ENCODE peak calls at places on chromosomes 2 and 18, in four cellular contexts. One of them, this sample, is unnamed.

GRCh38 chr2:194003911-194004310 is 1653.1 kb upstream of the SLC39A10 start:
- DNase-seq in K562: no peak
- DNase-seq in HepG2: no peak
- DNase-seq in GM12878: no peak
- DNase-seq in this sample: no peak

GRCh38 chr2:172972005-172972619 is 103.5 kb upstream of the MAP3K20 start:
- DNase-seq in K562: peak; percentile 66
- DNase-seq in HepG2: peak; percentile 52
- DNase-seq in GM12878: no peak
- DNase-seq in this sample: peak; percentile 74

GRCh38 chr18:23105581-23106219 is 29.6 kb upstream of the CABLES1 start:
- DNase-seq in K562: no peak
- DNase-seq in HepG2: no peak
- DNase-seq in GM12878: no peak
- DNase-seq in this sample: no peak

GRCh38 chr2:199710551-199710950 is 140.4 kb downstream of the FTCDNL1 start:
- DNase-seq in K562: no peak
- DNase-seq in HepG2: no peak
- DNase-seq in GM12878: no peak
- DNase-seq in this sample: no peak

GRCh38 chr2:237749961-237750360 is 48.6 kb upstream of the RBM44 start:
- DNase-seq in K562: no peak
- DNase-seq in HepG2: no peak
- DNase-seq in GM12878: no peak
- DNase-seq in this sample: no peak

GRCh38 chr2:43013821-43014345 is 212.5 kb downstream of the ZFP36L2 start:
- DNase-seq in K562: no peak
- DNase-seq in HepG2: no peak
- DNase-seq in GM12878: no peak
- DNase-seq in this sample: no peak

GRCh38 chr2:26534098-26534864 is 56.4 kb upstream of the OTOF start:
- DNase-seq in K562: peak; percentile 44
- DNase-seq in HepG2: no peak
- DNase-seq in GM12878: no peak
- DNase-seq in this sample: no peak

GRCh38 chr2:177891533-177891932 is 181.0 kb downstream of the PDE11A start:
- DNase-seq in K562: no peak
- DNase-seq in HepG2: no peak
- DNase-seq in GM12878: no peak
- DNase-seq in this sample: no peak

GRCh38 chr2:28753043-28753683 is 1.5 kb downstream of the PPP1CB start:
- DNase-seq in K562: peak; percentile 76
- DNase-seq in HepG2: peak; percentile 69
- DNase-seq in GM12878: no peak
- DNase-seq in this sample: no peak

GRCh38 chr2:240620859-240621258 is 4.4 kb upstream of the GPR35 start:
- DNase-seq in K562: no peak
- DNase-seq in HepG2: no peak
- DNase-seq in GM12878: no peak
- DNase-seq in this sample: no peak

GRCh38 chr2:108182489-108182888 is 57.3 kb upstream of the SULT1C3 start:
- DNase-seq in K562: peak; percentile 52
- DNase-seq in HepG2: peak; percentile 31
- DNase-seq in GM12878: no peak
- DNase-seq in this sample: peak; percentile 76

GRCh38 chr2:108189316-108189715 is 50.5 kb upstream of the SULT1C3 start:
- DNase-seq in K562: no peak
- DNase-seq in HepG2: no peak
- DNase-seq in GM12878: no peak
- DNase-seq in this sample: no peak

DNA sequence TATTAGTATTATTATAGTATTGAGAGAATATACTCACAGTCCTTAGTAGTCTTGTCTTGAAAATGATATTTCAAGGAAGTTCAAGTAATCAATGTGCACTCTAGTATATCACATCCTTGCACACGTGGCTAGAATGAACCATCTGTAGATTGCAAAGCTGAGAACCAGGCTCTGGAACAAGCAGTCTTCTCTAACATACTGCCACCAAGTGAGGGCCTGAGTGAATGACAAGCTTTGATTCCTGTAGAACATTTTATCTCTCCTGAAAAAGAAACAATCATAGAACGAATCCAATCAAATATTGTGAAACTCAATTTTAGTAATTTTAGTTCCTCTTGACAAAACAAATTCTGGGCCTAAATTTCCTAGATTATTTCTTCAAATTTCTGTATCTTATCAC is 55.3 kb upstream of the SULT1C3 start:
- DNase-seq in K562: peak; percentile 32
- DNase-seq in HepG2: peak; percentile 29
- DNase-seq in GM12878: no peak
- DNase-seq in this sample: no peak
- TF ChIP-seq NR2C2 in K562: no peak
- TF ChIP-seq NR2C2 in HepG2: no peak
- TF ChIP-seq NR2C2 in GM12878: no peak
- TF ChIP-seq NR2C2 in this sample: no peak

GRCh38 chr2:143171817-143172216 is 42.6 kb downstream of the ARHGAP15 start:
- DNase-seq in K562: no peak
- DNase-seq in HepG2: no peak
- DNase-seq in GM12878: no peak
- DNase-seq in this sample: no peak
- TF ChIP-seq NR2C2 in K562: no peak
- TF ChIP-seq NR2C2 in HepG2: no peak
- TF ChIP-seq NR2C2 in GM12878: no peak
- TF ChIP-seq NR2C2 in this sample: no peak

DNA sequence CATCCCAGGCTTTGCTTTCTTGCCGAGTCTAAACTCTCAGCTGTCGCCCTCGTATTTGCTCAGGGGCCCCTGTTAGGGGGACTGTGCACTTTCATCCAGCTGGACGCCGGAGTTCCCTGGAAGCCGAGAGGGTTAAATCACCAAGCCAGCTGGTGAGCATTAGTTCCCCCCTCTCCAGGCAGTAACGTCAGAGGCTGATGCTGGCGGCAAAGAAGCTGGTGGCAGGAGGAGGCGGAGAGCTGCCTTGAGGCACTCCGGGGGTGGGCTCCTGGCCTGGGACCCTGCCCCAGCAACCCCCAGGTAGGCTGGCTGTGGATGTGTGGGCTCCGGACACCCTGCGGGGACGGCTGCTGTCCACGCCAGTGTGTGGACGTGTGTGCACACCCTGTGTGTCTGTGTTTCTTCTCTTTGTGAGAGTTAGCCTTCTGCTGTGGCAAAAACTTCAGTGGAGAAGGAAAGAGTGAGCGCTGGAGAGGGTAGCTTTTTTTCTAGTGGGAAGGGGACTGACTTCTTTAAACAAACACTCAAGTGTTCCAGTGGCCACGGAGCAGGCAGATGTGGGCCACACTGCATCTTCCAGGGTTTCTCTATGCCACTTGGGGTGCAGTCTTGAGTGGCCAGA is 84.7 kb downstream of the GLI2 start:
- DNase-seq in K562: no peak
- DNase-seq in HepG2: no peak
- DNase-seq in GM12878: no peak
- DNase-seq in this sample: no peak
- TF ChIP-seq NR2C2 in K562: no peak
- TF ChIP-seq NR2C2 in HepG2: no peak
- TF ChIP-seq NR2C2 in GM12878: no peak
- TF ChIP-seq NR2C2 in this sample: no peak

DNA sequence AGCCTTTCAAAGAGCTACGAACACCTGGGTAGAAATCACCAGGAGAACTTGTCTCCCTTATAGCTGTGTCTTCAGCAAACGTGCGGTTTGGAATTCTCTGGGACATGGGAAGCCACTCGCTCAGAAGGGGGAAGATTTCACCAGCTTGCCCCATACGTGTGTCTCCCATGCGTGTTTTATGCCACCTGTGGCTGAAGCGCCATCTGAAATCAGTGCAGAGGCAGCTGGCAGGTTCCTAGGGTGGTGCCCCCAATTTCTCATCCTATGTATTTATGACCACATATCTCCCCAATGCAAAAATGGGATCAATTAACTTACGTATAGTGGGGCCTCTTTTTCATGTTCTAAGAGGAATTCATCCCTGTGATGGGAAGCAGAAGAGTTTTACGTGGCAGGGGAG is 81.6 kb downstream of the TPO start:
- DNase-seq in K562: no peak
- DNase-seq in HepG2: no peak
- DNase-seq in GM12878: no peak
- DNase-seq in this sample: peak; percentile 1
- TF ChIP-seq NR2C2 in K562: no peak
- TF ChIP-seq NR2C2 in HepG2: no peak
- TF ChIP-seq NR2C2 in GM12878: no peak
- TF ChIP-seq NR2C2 in this sample: no peak

GRCh38 chr2:127400897-127401756 is 13.4 kb upstream of the MAP3K2 start:
- DNase-seq in K562: no peak
- DNase-seq in HepG2: peak; percentile 61
- DNase-seq in GM12878: no peak
- DNase-seq in this sample: no peak

GRCh38 chr2:127397568-127398238 is 9.9 kb upstream of the MAP3K2 start:
- DNase-seq in K562: no peak
- DNase-seq in HepG2: no peak
- DNase-seq in GM12878: no peak
- DNase-seq in this sample: no peak

GRCh38 chr2:127400533-127400896 is 12.7 kb upstream of the MAP3K2 start:
- DNase-seq in K562: no peak
- DNase-seq in HepG2: no peak
- DNase-seq in GM12878: no peak
- DNase-seq in this sample: no peak

GRCh38 chr2:127394464-127394863 is 6.7 kb upstream of the MAP3K2 start:
- DNase-seq in K562: no peak
- DNase-seq in HepG2: no peak
- DNase-seq in GM12878: no peak
- DNase-seq in this sample: no peak

DNA sequence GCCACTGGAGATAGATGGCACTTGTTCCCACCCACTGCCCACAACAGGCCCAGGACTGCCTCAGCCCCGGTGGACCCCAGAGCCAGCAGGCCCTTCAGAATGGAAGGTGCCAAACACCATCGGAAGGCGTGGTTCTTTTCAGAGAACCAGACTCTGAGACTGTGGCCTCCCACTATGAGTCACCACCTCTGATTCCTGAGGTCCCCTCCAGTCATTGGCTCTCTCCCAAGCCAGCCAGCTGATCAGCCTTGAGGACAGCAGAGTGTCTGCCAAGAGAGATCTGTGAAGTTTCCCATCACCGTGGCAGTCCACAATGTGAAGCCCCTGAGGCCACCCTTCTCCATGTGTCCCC is 10.4 kb upstream of the MAP3K2 start:
- DNase-seq in K562: peak; percentile 93
- DNase-seq in HepG2: peak; percentile 78
- DNase-seq in GM12878: no peak
- DNase-seq in this sample: no peak
- TF ChIP-seq NR2C2 in K562: no peak
- TF ChIP-seq NR2C2 in HepG2: no peak
- TF ChIP-seq NR2C2 in GM12878: no peak
- TF ChIP-seq NR2C2 in this sample: no peak

GRCh38 chr18:63113899-63114565 is 205.5 kb downstream of the BCL2 start:
- DNase-seq in K562: no peak
- DNase-seq in HepG2: no peak
- DNase-seq in GM12878: no peak
- DNase-seq in this sample: no peak

GRCh38 chr18:63120541-63121059 is 199.0 kb downstream of the BCL2 start:
- DNase-seq in K562: no peak
- DNase-seq in HepG2: no peak
- DNase-seq in GM12878: no peak
- DNase-seq in this sample: no peak

GRCh38 chr18:63119647-63120046 is 199.9 kb downstream of the BCL2 start:
- DNase-seq in K562: peak; percentile 4
- DNase-seq in HepG2: peak; percentile 6
- DNase-seq in GM12878: no peak
- DNase-seq in this sample: peak; percentile 51
- TF ChIP-seq NR2C2 in K562: no peak
- TF ChIP-seq NR2C2 in HepG2: no peak
- TF ChIP-seq NR2C2 in GM12878: no peak
- TF ChIP-seq NR2C2 in this sample: no peak

GRCh38 chr2:46971914-46972313 is 56.3 kb upstream of the MCFD2 start:
- DNase-seq in K562: no peak
- DNase-seq in HepG2: no peak
- DNase-seq in GM12878: no peak
- DNase-seq in this sample: no peak

GRCh38 chr2:46967990-46968647 is 52.5 kb upstream of the MCFD2 start:
- DNase-seq in K562: peak; percentile 82
- DNase-seq in HepG2: no peak
- DNase-seq in GM12878: no peak
- DNase-seq in this sample: no peak

GRCh38 chr2:46973687-46974086 is 58.1 kb upstream of the MCFD2 start:
- DNase-seq in K562: no peak
- DNase-seq in HepG2: no peak
- DNase-seq in GM12878: no peak
- DNase-seq in this sample: no peak

GRCh38 chr2:46972438-46972837 is 56.8 kb upstream of the MCFD2 start:
- DNase-seq in K562: no peak
- DNase-seq in HepG2: no peak
- DNase-seq in GM12878: no peak
- DNase-seq in this sample: no peak

DNA sequence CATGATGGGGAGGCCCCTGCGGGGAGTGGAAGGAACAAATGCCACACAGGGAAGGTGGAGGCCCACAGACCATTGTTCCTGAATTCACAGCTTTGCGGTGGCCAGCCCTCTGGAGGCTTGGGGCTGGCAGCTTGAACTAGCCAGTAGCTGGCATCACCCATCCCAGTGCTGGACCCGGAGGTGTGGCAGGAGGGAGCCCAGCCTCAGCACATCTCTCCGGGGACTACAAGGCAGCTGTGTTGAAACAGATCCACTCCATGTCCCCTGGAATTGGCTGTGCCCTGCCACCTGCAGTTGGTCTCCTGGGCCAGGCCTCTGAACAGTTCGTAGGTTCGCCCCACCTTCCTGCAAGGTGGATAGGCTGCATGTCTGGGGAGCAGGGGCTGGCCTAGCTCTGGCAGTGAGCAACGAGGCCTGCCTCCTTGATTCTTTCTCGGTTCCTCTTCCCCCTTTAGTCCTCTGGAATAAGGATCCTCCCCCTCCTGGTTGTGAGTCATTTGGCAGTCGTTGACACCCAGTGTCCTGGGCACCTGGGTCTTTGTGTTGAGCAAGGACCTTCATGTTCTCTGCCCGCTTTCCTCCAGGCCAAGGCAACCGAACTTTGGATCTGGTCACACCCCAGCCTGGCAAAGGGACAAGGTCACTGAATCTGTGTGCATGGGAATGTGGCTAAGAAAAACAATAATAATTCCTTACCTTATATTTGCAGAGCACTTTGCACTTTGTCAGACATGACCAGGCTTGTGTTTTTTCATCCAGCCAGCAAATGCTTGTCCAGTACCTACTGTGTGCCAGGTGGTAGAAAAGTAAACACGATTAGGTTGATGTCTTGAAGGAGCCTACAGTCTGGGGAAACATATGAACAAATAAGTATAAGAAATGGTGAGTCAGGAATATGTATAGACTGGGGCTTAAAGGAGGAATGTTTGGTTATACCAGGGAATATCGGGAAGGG is 55.0 kb upstream of the MCFD2 start:
- DNase-seq in K562: no peak
- DNase-seq in HepG2: peak; percentile 92
- DNase-seq in GM12878: no peak
- DNase-seq in this sample: no peak
- TF ChIP-seq NR2C2 in K562: no peak
- TF ChIP-seq NR2C2 in HepG2: peak; percentile 53
- TF ChIP-seq NR2C2 in GM12878: no peak
- TF ChIP-seq NR2C2 in this sample: no peak

GRCh38 chr2:171208648-171209047 is 48.0 kb upstream of the TLK1 start:
- DNase-seq in K562: no peak
- DNase-seq in HepG2: no peak
- DNase-seq in GM12878: no peak
- DNase-seq in this sample: no peak
- TF ChIP-seq NR2C2 in K562: no peak
- TF ChIP-seq NR2C2 in HepG2: no peak
- TF ChIP-seq NR2C2 in GM12878: no peak
- TF ChIP-seq NR2C2 in this sample: no peak

GRCh38 chr2:156649596-156649995 is 213.4 kb downstream of the GPD2 start:
- DNase-seq in K562: no peak
- DNase-seq in HepG2: no peak
- DNase-seq in GM12878: no peak
- DNase-seq in this sample: no peak
- TF ChIP-seq NR2C2 in K562: no peak
- TF ChIP-seq NR2C2 in HepG2: no peak
- TF ChIP-seq NR2C2 in GM12878: no peak
- TF ChIP-seq NR2C2 in this sample: no peak